ENCODE peak calls at places on chromosomes 16 and 17, in seven cellular contexts. J is HFF-Myc; O is SHP77 treated with DMSO at 0.1 percent for 48 hours; Q is amniotic stem cell; S is osteoblast; Y is effector memory CD8-positive, alpha-beta T cell; K is heart left ventricle. F is an unnamed sample.

GRCh38 chr16:856101-856500 is 55.6 kb upstream of the GNG13 start:
- DNase-seq in Y (no peak), Q (no peak), J (no peak), K (no peak), O (no peak), S (peak; percentile 17), F (no peak)

GRCh38 chr16:49859139-49859947 is 3.4 kb upstream of the ZNF423 start:
- DNase-seq in O (no peak), J (no peak), Y (no peak), Q (no peak), K (peak; percentile 82), S (peak; percentile 93), F (no peak)

GRCh38 chr17:5133311-5133710 is 17.5 kb downstream of the USP6 start:
- DNase-seq in S (peak; percentile 26), K (no peak), Y (no peak), J (no peak), Q (no peak), O (no peak), F (no peak)

GRCh38 chr17:67272312-67273050 is 27.5 kb upstream of the HELZ start:
- DNase-seq in K (no peak), J (no peak), O (no peak), S (peak; percentile 47), Y (peak; percentile 25), Q (no peak), F (no peak)

GRCh38 chr17:41655611-41656111 is 31.3 kb upstream of the KRT17 start:
- DNase-seq in S (peak; percentile 85), K (peak; percentile 13), Q (no peak), J (no peak), O (no peak), Y (no peak), F (peak; percentile 51)

GRCh38 chr17:67520282-67520906 is 143.3 kb downstream of the PITPNC1 start:
- DNase-seq in O (peak; percentile 35), Y (no peak), S (peak; percentile 32), J (no peak), K (no peak), Q (no peak), F (peak; percentile 9)

GRCh38 chr17:48546924-48547838 is 2.3 kb upstream of the HOXB2 start:
- DNase-seq in O (no peak), Y (no peak), S (no peak), J (no peak), K (no peak), Q (no peak), F (no peak)

GRCh38 chr16:81831722-81832126 is 52.6 kb downstream of the PLCG2 start:
- DNase-seq in K (peak; percentile 60), O (no peak), Y (peak; percentile 72), S (peak; percentile 48), Q (no peak), J (no peak), F (no peak)

GRCh38 chr16:76541062-76541461 is 263.9 kb downstream of the CNTNAP4 start:
- DNase-seq in K (no peak), Y (no peak), S (no peak), O (no peak), J (no peak), Q (no peak), F (no peak)

GRCh38 chr16:76653390-76654026 is 376.3 kb downstream of the CNTNAP4 start:
- DNase-seq in Y (no peak), J (peak; percentile 17), K (no peak), S (no peak), O (peak; percentile 89), Q (peak; percentile 25), F (no peak)

GRCh38 chr16:85422374-85423185 is 190.5 kb upstream of the GSE1 start:
- DNase-seq in Y (no peak), K (peak; percentile 24), O (no peak), J (no peak), S (no peak), Q (no peak), F (no peak)

GRCh38 chr16:11852092-11852809 is 909 bp upstream of the RSL1D1 start:
- DNase-seq in K (no peak), Y (no peak), S (no peak), J (no peak), O (no peak), Q (no peak), F (no peak)

GRCh38 chr17:58487589-58488427 is at the start of gene HSF5:
- DNase-seq in J (no peak), Y (peak; percentile 77), S (no peak), Q (no peak), O (no peak), K (no peak), F (no peak)

F was measured in NCI-H510A.